ENCODE peak calls at places on chromosome 10, in six cellular contexts. One of them, this sample, is unnamed.

GRCh38 chr10:43760514-43760913 is 111.8 kb upstream of the ZNF32 start:
- DNase-seq in IMR-90: no peak
- DNase-seq in H9: no peak
- DNase-seq in AG04450: no peak
- DNase-seq in cardiac muscle cell: no peak
- DNase-seq in ascending aorta: no peak
- DNase-seq in this sample: no peak

GRCh38 chr10:59176241-59177030 is at the start of gene PHYHIPL:
- DNase-seq in IMR-90: no peak
- DNase-seq in H9: peak
- DNase-seq in AG04450: no peak
- DNase-seq in cardiac muscle cell: no peak
- DNase-seq in ascending aorta: no peak
- DNase-seq in this sample: no peak

GRCh38 chr10:6086375-6087233 is 2.2 kb upstream of the RBM17 start:
- DNase-seq in IMR-90: peak
- DNase-seq in H9: peak
- DNase-seq in AG04450: peak
- DNase-seq in cardiac muscle cell: peak
- DNase-seq in ascending aorta: peak
- DNase-seq in this sample: peak

GRCh38 chr10:120972259-120972658 is 121.1 kb downstream of the WDR11 start:
- DNase-seq in IMR-90: no peak
- DNase-seq in H9: no peak
- DNase-seq in AG04450: no peak
- DNase-seq in cardiac muscle cell: no peak
- DNase-seq in ascending aorta: no peak
- DNase-seq in this sample: no peak

GRCh38 chr10:28892818-28893547 is 215.7 kb downstream of the BAMBI start:
- DNase-seq in IMR-90: peak
- DNase-seq in H9: no peak
- DNase-seq in AG04450: peak
- DNase-seq in cardiac muscle cell: peak
- DNase-seq in ascending aorta: no peak
- DNase-seq in this sample: no peak

GRCh38 chr10:100006241-100006886 is 3.4 kb downstream of the DNMBP start:
- DNase-seq in IMR-90: peak
- DNase-seq in H9: no peak
- DNase-seq in AG04450: peak
- DNase-seq in cardiac muscle cell: peak
- DNase-seq in ascending aorta: no peak
- DNase-seq in this sample: no peak

GRCh38 chr10:11297136-11297535 is 279.5 kb downstream of the CELF2 start:
- DNase-seq in IMR-90: no peak
- DNase-seq in H9: no peak
- DNase-seq in AG04450: no peak
- DNase-seq in cardiac muscle cell: no peak
- DNase-seq in ascending aorta: no peak
- DNase-seq in this sample: no peak

GRCh38 chr10:127877116-127877515 is 15.6 kb downstream of the CLRN3 start:
- DNase-seq in IMR-90: no peak
- DNase-seq in H9: no peak
- DNase-seq in AG04450: no peak
- DNase-seq in cardiac muscle cell: no peak
- DNase-seq in ascending aorta: no peak
- DNase-seq in this sample: no peak

GRCh38 chr10:70115948-70116682 is 16.5 kb downstream of the AIFM2 start:
- DNase-seq in IMR-90: peak
- DNase-seq in H9: peak
- DNase-seq in AG04450: no peak
- DNase-seq in cardiac muscle cell: peak
- DNase-seq in ascending aorta: no peak
- DNase-seq in this sample: peak

GRCh38 chr10:106942035-106942662 is 222.4 kb downstream of the SORCS1 start:
- DNase-seq in IMR-90: no peak
- DNase-seq in H9: no peak
- DNase-seq in AG04450: no peak
- DNase-seq in cardiac muscle cell: no peak
- DNase-seq in ascending aorta: no peak
- DNase-seq in this sample: no peak

GRCh38 chr10:30812018-30812851 is 182.7 kb upstream of the LYZL2 start:
- DNase-seq in IMR-90: peak
- DNase-seq in H9: no peak
- DNase-seq in AG04450: peak
- DNase-seq in cardiac muscle cell: peak
- DNase-seq in ascending aorta: no peak
- DNase-seq in this sample: no peak

GRCh38 chr10:28807760-28808613 is 130.7 kb downstream of the BAMBI start:
- DNase-seq in IMR-90: peak
- DNase-seq in H9: no peak
- DNase-seq in AG04450: no peak
- DNase-seq in cardiac muscle cell: peak
- DNase-seq in ascending aorta: no peak
- DNase-seq in this sample: no peak

GRCh38 chr10:129712000-129712399 is 245.0 kb downstream of the MGMT start:
- DNase-seq in IMR-90: no peak
- DNase-seq in H9: no peak
- DNase-seq in AG04450: no peak
- DNase-seq in cardiac muscle cell: no peak
- DNase-seq in ascending aorta: no peak
- DNase-seq in this sample: no peak

GRCh38 chr10:112052176-112052575 is 131.4 kb downstream of the GPAM start:
- DNase-seq in IMR-90: no peak
- DNase-seq in H9: peak
- DNase-seq in AG04450: no peak
- DNase-seq in cardiac muscle cell: no peak
- DNase-seq in ascending aorta: no peak
- DNase-seq in this sample: no peak

GRCh38 chr10:101775273-101776131 is at the start of gene FGF8:
- DNase-seq in IMR-90: no peak
- DNase-seq in H9: no peak
- DNase-seq in AG04450: no peak
- DNase-seq in cardiac muscle cell: no peak
- DNase-seq in ascending aorta: no peak
- DNase-seq in this sample: no peak

GRCh38 chr10:30701471-30702173 is 72.1 kb upstream of the LYZL2 start:
- DNase-seq in IMR-90: peak
- DNase-seq in H9: no peak
- DNase-seq in AG04450: no peak
- DNase-seq in cardiac muscle cell: peak
- DNase-seq in ascending aorta: no peak
- DNase-seq in this sample: no peak

GRCh38 chr10:45239642-45240041 is 75.8 kb downstream of the OR13A1 start:
- DNase-seq in IMR-90: peak
- DNase-seq in H9: no peak
- DNase-seq in AG04450: no peak
- DNase-seq in cardiac muscle cell: peak
- DNase-seq in ascending aorta: no peak
- DNase-seq in this sample: no peak

DNA sequence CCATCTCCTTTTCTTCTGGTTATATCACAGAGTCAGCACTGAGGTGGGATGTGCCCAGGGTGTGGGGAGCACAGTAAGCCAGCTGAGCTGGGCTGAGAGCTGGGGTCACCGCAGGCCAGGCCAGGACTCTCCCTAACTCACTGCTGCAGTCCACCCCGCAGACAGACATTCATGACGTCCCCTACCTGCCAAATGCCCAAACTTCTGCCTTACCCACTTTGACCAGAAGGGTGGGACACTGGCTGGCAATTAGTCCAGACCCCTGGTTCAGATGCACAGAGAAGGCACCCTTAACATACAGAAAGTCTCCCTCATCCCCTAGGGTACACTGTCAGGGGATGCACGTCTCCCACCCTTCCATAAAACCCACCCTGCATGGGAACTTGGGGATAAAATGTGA is 2.1 kb downstream of the DRGX start:
- DNase-seq in IMR-90: no peak
- DNase-seq in H9: no peak
- DNase-seq in AG04450: no peak
- DNase-seq in cardiac muscle cell: no peak
- DNase-seq in ascending aorta: no peak
- DNase-seq in this sample: no peak
- TF ChIP-seq CTCF in IMR-90: no peak
- TF ChIP-seq CTCF in H9: peak
- TF ChIP-seq CTCF in AG04450: no peak
- TF ChIP-seq CTCF in cardiac muscle cell: no peak
- TF ChIP-seq CTCF in ascending aorta: no peak
- TF ChIP-seq CTCF in this sample: no peak

GRCh38 chr10:46298346-46299266 is 11.8 kb downstream of the ANTXRL start:
- DNase-seq in IMR-90: no peak
- DNase-seq in H9: no peak
- DNase-seq in AG04450: no peak
- DNase-seq in cardiac muscle cell: no peak
- DNase-seq in ascending aorta: no peak
- DNase-seq in this sample: no peak
- TF ChIP-seq CTCF in IMR-90: no peak
- TF ChIP-seq CTCF in H9: no peak
- TF ChIP-seq CTCF in AG04450: no peak
- TF ChIP-seq CTCF in cardiac muscle cell: no peak
- TF ChIP-seq CTCF in ascending aorta: no peak
- TF ChIP-seq CTCF in this sample: no peak

GRCh38 chr10:72059843-72060822 is 28.2 kb downstream of the SPOCK2 start:
- DNase-seq in IMR-90: no peak
- DNase-seq in H9: no peak
- DNase-seq in AG04450: no peak
- DNase-seq in cardiac muscle cell: no peak
- DNase-seq in ascending aorta: no peak
- DNase-seq in this sample: no peak

GRCh38 chr10:72062832-72063702 is 25.3 kb downstream of the SPOCK2 start:
- DNase-seq in IMR-90: no peak
- DNase-seq in H9: no peak
- DNase-seq in AG04450: no peak
- DNase-seq in cardiac muscle cell: no peak
- DNase-seq in ascending aorta: no peak
- DNase-seq in this sample: no peak

GRCh38 chr10:72062341-72062740 is 26.0 kb downstream of the SPOCK2 start:
- DNase-seq in IMR-90: no peak
- DNase-seq in H9: no peak
- DNase-seq in AG04450: no peak
- DNase-seq in cardiac muscle cell: no peak
- DNase-seq in ascending aorta: no peak
- DNase-seq in this sample: no peak

GRCh38 chr10:72061930-72062329 is 26.4 kb downstream of the SPOCK2 start:
- DNase-seq in IMR-90: no peak
- DNase-seq in H9: no peak
- DNase-seq in AG04450: no peak
- DNase-seq in cardiac muscle cell: no peak
- DNase-seq in ascending aorta: no peak
- DNase-seq in this sample: no peak

GRCh38 chr10:72061491-72061890 is 26.9 kb downstream of the SPOCK2 start:
- DNase-seq in IMR-90: no peak
- DNase-seq in H9: peak
- DNase-seq in AG04450: no peak
- DNase-seq in cardiac muscle cell: no peak
- DNase-seq in ascending aorta: no peak
- DNase-seq in this sample: no peak
- TF ChIP-seq CTCF in IMR-90: peak
- TF ChIP-seq CTCF in H9: peak
- TF ChIP-seq CTCF in AG04450: peak
- TF ChIP-seq CTCF in cardiac muscle cell: peak
- TF ChIP-seq CTCF in ascending aorta: no peak
- TF ChIP-seq CTCF in this sample: no peak

GRCh38 chr10:124418726-124419501 is at the start of gene OAT:
- DNase-seq in IMR-90: peak
- DNase-seq in H9: peak
- DNase-seq in AG04450: peak
- DNase-seq in cardiac muscle cell: peak
- DNase-seq in ascending aorta: peak
- DNase-seq in this sample: peak
- TF ChIP-seq CTCF in IMR-90: peak
- TF ChIP-seq CTCF in H9: peak
- TF ChIP-seq CTCF in AG04450: peak
- TF ChIP-seq CTCF in cardiac muscle cell: no peak
- TF ChIP-seq CTCF in ascending aorta: no peak
- TF ChIP-seq CTCF in this sample: no peak

DNA sequence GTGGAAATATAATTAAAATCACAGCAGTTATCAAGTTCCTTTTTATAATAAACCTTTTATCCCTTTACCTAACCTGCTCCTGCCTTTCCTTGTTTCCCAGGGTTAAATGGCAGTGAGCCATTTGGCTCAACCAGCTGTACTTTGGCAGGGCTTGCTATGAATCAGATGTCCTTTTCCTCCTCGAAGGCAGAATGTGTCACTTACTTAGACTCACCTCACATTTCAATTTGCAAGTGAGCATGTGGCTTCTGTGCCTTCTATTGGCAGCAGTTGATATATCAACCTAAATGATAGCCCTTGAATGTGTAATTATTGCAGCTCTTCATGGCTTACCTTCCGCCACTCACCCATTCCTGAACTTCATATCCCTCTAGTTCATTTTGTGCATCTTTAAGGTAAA is 301.7 kb downstream of the CSTF2T start:
- DNase-seq in IMR-90: peak
- DNase-seq in H9: no peak
- DNase-seq in AG04450: no peak
- DNase-seq in cardiac muscle cell: peak
- DNase-seq in ascending aorta: peak
- DNase-seq in this sample: no peak
- TF ChIP-seq CTCF in IMR-90: no peak
- TF ChIP-seq CTCF in H9: no peak
- TF ChIP-seq CTCF in AG04450: no peak
- TF ChIP-seq CTCF in cardiac muscle cell: no peak
- TF ChIP-seq CTCF in ascending aorta: no peak
- TF ChIP-seq CTCF in this sample: no peak